ENCODE peak calls at places on chromosomes 5 and 9, in four cellular contexts. Q is transverse colon, O is suprapubic skin, T is Panc1. H is an unnamed sample. For H3K9me3, the result is how much of the 10 kb centered on the place peaks cover.

GRCh38 chr5:17355585-17356346 is 138.3 kb downstream of the BASP1 start:
- DNase-seq in Q (no peak), O (no peak), T (no peak), H (no peak)

GRCh38 chr9:121651295-121652036 is at the start of gene DAB2IP:
- DNase-seq in Q (peak), O (no peak), T (no peak), H (peak)

GRCh38 chr9:96884443-96884842 is 30.1 kb upstream of the ZNF782 start:
- DNase-seq in Q (peak), O (no peak), T (peak), H (peak)

GRCh38 chr9:14746655-14747054 is 24.1 kb upstream of the CER1 start:
- DNase-seq in Q (no peak), O (no peak), T (no peak), H (no peak)

GRCh38 chr5:110951373-110951791 is 120.1 kb upstream of the TSLP start:
- DNase-seq in Q (no peak), O (no peak), T (no peak), H (no peak)

GRCh38 chr5:591746-592145 is 20.4 kb upstream of the CEP72 start:
- DNase-seq in Q (no peak), O (no peak), T (no peak), H (no peak)

GRCh38 chr9:129440394-129441186 is 180.3 kb downstream of the C9orf50 start:
- DNase-seq in Q (no peak), O (no peak), T (no peak), H (no peak)

GRCh38 chr9:113516840-113517577 is 53.5 kb downstream of the RGS3 start:
- DNase-seq in Q (peak), O (no peak), T (no peak), H (peak)

GRCh38 chr5:136364307-136364706 is 1.0 kb downstream of the TRPC7 start:
- DNase-seq in Q (no peak), O (no peak), T (no peak), H (no peak)

GRCh38 chr5:107951322-107951721 is 280.6 kb upstream of the EFNA5 start:
- DNase-seq in Q (no peak), O (no peak), T (no peak), H (no peak)

GRCh38 chr5:122089614-122090013 is 11.6 kb upstream of the LOX start:
- DNase-seq in Q (no peak), O (no peak), T (no peak), H (no peak)

GRCh38 chr5:33129309-33129708 is 311.5 kb upstream of the TARS1 start:
- DNase-seq in Q (no peak), O (no peak), T (no peak), H (no peak)

GRCh38 chr9:13278023-13278367 is 1.5 kb downstream of the MPDZ start:
- DNase-seq in Q (no peak), O (no peak), T (no peak), H (no peak)

GRCh38 chr9:16143310-16143709 is 590.5 kb downstream of the CCDC171 start:
- DNase-seq in Q (no peak), O (no peak), T (no peak), H (no peak)

GRCh38 chr5:10457682-10458574 is 16.2 kb downstream of the ROPN1L start:
- DNase-seq in Q (no peak), O (peak), T (no peak), H (peak)

GRCh38 chr5:122846051-122846567 is 696 bp downstream of the SNX24 start:
- DNase-seq in Q (no peak), O (no peak), T (no peak), H (no peak)

GRCh38 chr9:133786371-133786753 is 48.2 kb upstream of the SARDH start:
- DNase-seq in Q (peak), O (no peak), T (no peak), H (no peak)

GRCh38 chr9:80146466-80146865 is 574.7 kb downstream of the TLE4 start:
- DNase-seq in Q (no peak), O (no peak), T (no peak), H (no peak)

GRCh38 chr9:96008502-96009222 is 133.2 kb downstream of the ERCC6L2 start:
- DNase-seq in Q (no peak), O (no peak), T (no peak), H (no peak)

GRCh38 chr5:127307868-127308267 is 17.3 kb downstream of the MEGF10 start:
- DNase-seq in Q (no peak), O (no peak), T (no peak), H (no peak)

GRCh38 chr9:88922091-88922490 is 69.2 kb upstream of the S1PR3 start:
- DNase-seq in Q (peak), O (no peak), T (no peak), H (no peak)

GRCh38 chr9:88319936-88320747 is 68.1 kb upstream of the SPIN1 start:
- DNase-seq in Q (no peak), O (no peak), T (no peak), H (no peak)

GRCh38 chr5:133356386-133357331 is 255.7 kb downstream of the FSTL4 start:
- DNase-seq in Q (no peak), O (peak), T (no peak), H (no peak)

GRCh38 chr5:171622010-171622409 is 163.6 kb upstream of the SMIM23 start:
- DNase-seq in Q (no peak), O (no peak), T (no peak), H (no peak)

GRCh38 chr9:130137870-130138653 is 34.1 kb upstream of the NCS1 start:
- DNase-seq in Q (no peak), O (no peak), T (no peak), H (no peak)

GRCh38 chr9:125146247-125146646 is 2.9 kb upstream of the SCAI start:
- DNase-seq in Q (no peak), O (no peak), T (no peak), H (no peak)

GRCh38 chr5:50751064-50751657 is 84.7 kb downstream of the PARP8 start:
- DNase-seq in Q (peak), O (no peak), T (peak), H (no peak)

GRCh38 chr9:130701059-130702022 is 7.8 kb downstream of the EXOSC2 start:
- DNase-seq in Q (peak), O (peak), T (no peak), H (peak)

GRCh38 chr9:70609542-70610286 is 195.3 kb upstream of the KLF9 start:
- DNase-seq in Q (peak), O (no peak), T (no peak), H (no peak)
- TF ChIP-seq POLR2AphosphoS5 in Q (no peak), O (no peak), T (no peak), H (no peak)

GRCh38 chr5:148939676-148940075 is 113.3 kb downstream of the ADRB2 start:
- DNase-seq in Q (no peak), O (no peak), T (no peak), H (no peak)

GRCh38 chr5:148937830-148938534 is 111.6 kb downstream of the ADRB2 start:
- DNase-seq in Q (no peak), O (no peak), T (no peak), H (no peak)

GRCh38 chr5:148938535-148938907 is 112.1 kb downstream of the ADRB2 start:
- DNase-seq in Q (no peak), O (no peak), T (no peak), H (no peak)

GRCh38 chr5:148937239-148937638 is 110.8 kb downstream of the ADRB2 start:
- DNase-seq in Q (no peak), O (no peak), T (no peak), H (no peak)

GRCh38 chr5:148941810-148942209 is 115.4 kb downstream of the ADRB2 start:
- DNase-seq in Q (no peak), O (no peak), T (no peak), H (no peak)
- H3K27ac ChIP-seq in Q (no peak), O (no peak), T (no peak), H (no peak)

GRCh38 chr9:11414241-11414640 is 801.4 kb upstream of the PTPRD start:
- DNase-seq in Q (no peak), O (no peak), T (no peak), H (no peak)

DNA sequence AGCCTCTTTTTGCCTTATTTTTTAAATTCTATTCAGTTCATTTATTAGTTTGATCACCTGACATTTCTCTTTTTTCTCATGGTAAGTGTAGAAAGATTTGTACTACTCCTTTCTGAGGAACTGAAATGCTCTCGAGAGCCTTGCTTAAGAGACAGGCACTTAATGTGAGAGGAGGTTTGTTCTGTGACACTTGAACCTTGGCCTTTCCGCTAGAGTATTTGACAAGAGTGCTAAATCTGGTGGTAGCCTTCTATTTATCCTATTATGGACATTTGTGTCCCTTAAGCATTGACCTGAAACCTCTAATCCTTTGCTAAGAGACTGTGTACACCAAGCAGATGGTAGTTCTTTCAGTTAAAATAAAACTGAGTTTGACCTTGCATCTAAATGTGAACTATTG is 805.0 kb upstream of the PTPRD start:
- DNase-seq in Q (no peak), O (no peak), T (no peak), H (no peak)
- H3K9me3 ChIP-seq in Q (under half), O (under half), T (under half), H (under half)

GRCh38 chr5:150485770-150486401 is 22.0 kb upstream of the NDST1 start:
- DNase-seq in Q (peak), O (no peak), T (no peak), H (peak)
- TF ChIP-seq POLR2AphosphoS5 in Q (peak), O (no peak), T (no peak), H (no peak)

DNA sequence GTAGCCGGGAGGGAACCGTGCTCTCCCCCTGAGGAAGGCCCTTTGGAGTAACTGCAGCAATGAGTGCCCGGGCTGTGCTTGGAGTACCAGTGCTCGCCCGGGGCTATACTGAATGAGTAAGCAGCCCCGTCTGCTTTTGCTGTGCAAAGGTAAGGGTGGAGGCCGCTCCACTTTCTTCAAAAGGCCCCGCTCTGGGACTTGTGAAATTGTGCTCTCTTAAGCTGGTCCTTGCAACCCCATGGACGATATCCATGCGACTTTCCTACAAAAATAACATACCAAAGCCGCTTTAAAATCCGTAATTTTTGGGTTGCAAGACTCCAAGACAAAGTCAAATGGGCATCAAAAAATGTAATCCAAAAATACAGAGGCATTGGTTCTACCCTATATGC is 579 bp upstream of the TNFAIP8 start:
- DNase-seq in Q (no peak), O (no peak), T (no peak), H (peak)
- H3K27ac ChIP-seq in Q (peak), O (peak), T (no peak), H (peak)

DNA sequence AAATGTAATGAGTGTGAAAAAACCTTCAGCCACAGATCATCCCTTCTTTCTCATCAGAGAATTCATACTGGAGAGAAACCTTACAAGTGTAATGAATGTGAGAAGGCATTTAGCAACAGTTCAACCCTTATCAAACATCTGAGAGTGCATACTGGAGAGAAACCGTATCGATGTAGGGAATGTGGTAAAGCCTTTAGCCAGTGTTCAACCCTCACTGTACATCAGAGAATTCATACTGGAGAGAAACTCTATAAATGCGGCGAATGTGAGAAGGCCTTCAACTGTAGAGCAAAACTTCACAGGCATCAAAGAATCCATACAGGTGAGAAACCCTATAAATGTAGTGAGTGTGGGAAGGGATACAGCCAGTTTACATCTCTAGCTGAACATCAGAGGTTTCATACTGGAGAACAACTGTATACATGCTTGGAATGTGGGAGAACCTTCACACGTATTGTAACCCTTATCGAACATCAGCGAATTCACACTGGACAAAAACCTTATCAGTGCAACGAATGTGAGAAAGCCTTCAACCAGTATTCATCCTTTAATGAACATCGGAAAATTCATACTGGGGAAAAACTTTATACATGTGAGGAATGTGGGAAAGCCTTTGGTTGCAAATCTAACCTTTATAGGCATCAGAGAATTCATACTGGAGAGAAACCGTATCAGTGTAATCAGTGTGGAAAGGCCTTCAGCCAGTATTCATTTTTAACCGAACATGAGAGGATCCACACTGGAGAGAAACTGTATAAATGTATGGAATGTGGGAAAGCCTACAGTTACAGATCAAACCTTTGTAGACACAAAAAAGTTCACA is 19.2 kb downstream of the ZNF354C start:
- DNase-seq in Q (no peak), O (no peak), T (no peak), H (no peak)
- H3K9me3 ChIP-seq in Q (half or more), O (half or more), T (half or more), H (half or more)

GRCh38 chr9:136311433-136312375 is 7.8 kb upstream of the CCDC187 start:
- DNase-seq in Q (peak), O (no peak), T (no peak), H (peak)
- TF ChIP-seq POLR2AphosphoS5 in Q (no peak), O (no peak), T (no peak), H (no peak)

DNA sequence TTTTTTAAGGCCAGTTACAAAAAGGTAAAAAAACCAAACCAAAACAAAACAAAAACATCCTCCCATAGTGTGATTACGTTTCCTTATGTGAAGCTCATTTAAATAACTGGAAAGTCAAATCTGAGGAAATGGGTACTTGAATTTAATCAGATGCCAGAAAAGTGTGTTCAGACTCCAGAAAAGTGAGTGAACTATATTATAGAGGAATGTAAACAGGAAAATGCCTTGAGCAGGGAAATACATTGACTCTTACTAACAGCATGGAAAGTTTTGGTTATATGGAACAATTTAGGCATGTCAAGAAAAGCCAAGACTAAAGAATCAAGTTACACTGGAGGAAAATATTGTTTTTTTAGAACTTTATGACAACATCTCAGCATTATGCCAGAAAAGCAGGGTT is 37.8 kb upstream of the RNF20 start:
- DNase-seq in Q (no peak), O (no peak), T (no peak), H (no peak)
- H3K27ac ChIP-seq in Q (no peak), O (no peak), T (no peak), H (no peak)

GRCh38 chr5:141389153-141390042 is 1.9 kb downstream of the PCDHGB4 start:
- DNase-seq in Q (no peak), O (no peak), T (no peak), H (no peak)
- H3K9me3 ChIP-seq in Q (half or more), O (half or more), T (under half), H (half or more)

GRCh38 chr9:100315561-100315960 is 37.2 kb downstream of the TEX10 start:
- DNase-seq in Q (no peak), O (no peak), T (no peak), H (no peak)
- TF ChIP-seq POLR2AphosphoS5 in Q (no peak), O (no peak), T (no peak), H (no peak)